ENCODE peak calls at places on chromosomes 5 and 9, in eight cellular contexts. D, E, M, K, X, C, H and R are unnamed samples.

GRCh38 chr5:147805030-147805454 is 22.5 kb upstream of the JAKMIP2 start:
- DNase-seq in H (no peak), E (peak), D (no peak), K (no peak), M (no peak), C (no peak), X (peak), R (peak)

GRCh38 chr9:133889498-133890301 is 102.4 kb downstream of the VAV2 start:
- DNase-seq in M (no peak), H (no peak), K (peak), C (no peak), X (no peak), E (peak), D (no peak), R (no peak)

GRCh38 chr9:92759990-92760893 is 4.4 kb downstream of the BICD2 start:
- DNase-seq in D (no peak), E (no peak), C (peak), X (no peak), H (no peak), M (no peak), K (no peak), R (no peak)

GRCh38 chr5:13994606-13995336 is 50.3 kb upstream of the DNAH5 start:
- DNase-seq in M (no peak), C (no peak), K (peak), X (peak), D (no peak), E (peak), H (no peak), R (no peak)

GRCh38 chr9:133453651-133454050 is 6.1 kb upstream of the CACFD1 start:
- DNase-seq in K (no peak), E (no peak), H (no peak), X (no peak), D (no peak), M (no peak), C (no peak), R (no peak)

GRCh38 chr9:130938652-130939404 is at the start of gene FIBCD1:
- DNase-seq in E (peak), X (peak), K (no peak), D (no peak), M (peak), H (peak), C (no peak), R (no peak)

GRCh38 chr9:120383611-120383998 is 196.4 kb downstream of the CDK5RAP2 start:
- DNase-seq in K (no peak), C (no peak), M (no peak), E (peak), D (no peak), X (no peak), H (no peak), R (no peak)

GRCh38 chr9:70519912-70520724 is 105.7 kb upstream of the KLF9 start:
- DNase-seq in E (no peak), M (peak), D (peak), H (no peak), K (no peak), X (no peak), C (no peak), R (no peak)

GRCh38 chr5:39202594-39203290 is 16.6 kb downstream of the FYB1 start:
- DNase-seq in E (no peak), X (no peak), K (no peak), D (no peak), H (no peak), C (no peak), M (peak), R (no peak)

GRCh38 chr5:175796536-175797499 is 74.6 kb upstream of the CPLX2 start:
- DNase-seq in E (peak), H (peak), K (peak), M (peak), C (peak), X (peak), D (no peak), R (peak)

GRCh38 chr5:180090769-180091546 is 19.4 kb upstream of the RNF130 start:
- DNase-seq in X (no peak), M (peak), C (no peak), D (peak), E (peak), K (no peak), H (peak), R (no peak)

GRCh38 chr5:110297152-110297670 is 429.3 kb downstream of the TMEM232 start:
- DNase-seq in K (no peak), H (no peak), D (no peak), C (no peak), M (no peak), E (peak), X (no peak), R (no peak)

GRCh38 chr5:6583049-6583880 is 49.6 kb downstream of the NSUN2 start:
- DNase-seq in H (no peak), D (no peak), E (peak), K (no peak), M (peak), X (peak), C (peak), R (no peak)

GRCh38 chr5:150672237-150672883 is 11.3 kb downstream of the MYOZ3 start:
- DNase-seq in M (peak), C (peak), K (no peak), X (no peak), H (peak), D (no peak), E (no peak), R (no peak)

GRCh38 chr5:154002093-154002492 is 36.6 kb downstream of the FAM114A2 start:
- DNase-seq in X (no peak), K (no peak), E (no peak), D (no peak), M (no peak), C (no peak), H (no peak), R (no peak)

GRCh38 chr9:72478993-72479392 is 42.4 kb upstream of the TMC1 start:
- DNase-seq in H (no peak), D (no peak), C (no peak), M (no peak), E (no peak), X (no peak), K (no peak), R (no peak)

GRCh38 chr9:14433841-14434511 is 120.0 kb upstream of the NFIB start:
- DNase-seq in D (peak), C (no peak), K (peak), M (no peak), E (peak), H (no peak), X (no peak), R (no peak)